ENCODE peak calls at places on chromosomes 13 and 19, in six cellular contexts. I, W, L, Y, G and M are unnamed samples.

GRCh38 chr13:104140557-104140956 is 1074.3 kb upstream of the SLC10A2 start:
- DNase-seq in I (no peak), W (peak; percentile 55), L (no peak), Y (peak; percentile 75), G (no peak), M (no peak)

GRCh38 chr19:5985098-5985783 is 7.3 kb upstream of the RANBP3 start:
- DNase-seq in I (no peak), W (peak; percentile 54), L (no peak), Y (no peak), G (no peak), M (peak; percentile 67)

GRCh38 chr19:34332027-34332786 is 32.8 kb upstream of the GPI start:
- DNase-seq in I (no peak), W (no peak), L (no peak), Y (no peak), G (no peak), M (no peak)

GRCh38 chr19:13097331-13098258 is 5.1 kb downstream of the LYL1 start:
- DNase-seq in I (peak; percentile 49), W (no peak), L (no peak), Y (no peak), G (no peak), M (peak; percentile 73)

GRCh38 chr13:58620171-58620570 is 988.6 kb downstream of the PCDH17 start:
- DNase-seq in I (peak; percentile 28), W (no peak), L (no peak), Y (no peak), G (peak; percentile 21), M (no peak)

GRCh38 chr13:113997845-113998751 is 24.2 kb upstream of the C13orf46 start:
- DNase-seq in I (no peak), W (peak; percentile 8), L (no peak), Y (no peak), G (peak; percentile 54), M (peak; percentile 88)

GRCh38 chr19:34963531-34964406 is at the start of gene ZNF792:
- DNase-seq in I (peak; percentile 81), W (peak; percentile 41), L (peak; percentile 23), Y (peak; percentile 16), G (peak; percentile 91), M (peak; percentile 73)

GRCh38 chr19:55109527-55110291 is 7.7 kb downstream of the PPP1R12C start:
- DNase-seq in I (no peak), W (no peak), L (no peak), Y (no peak), G (peak; percentile 39), M (no peak)

GRCh38 chr13:29676535-29676934 is 81.0 kb upstream of the SLC7A1 start:
- DNase-seq in I (no peak), W (no peak), L (no peak), Y (no peak), G (no peak), M (peak; percentile 80)

GRCh38 chr13:52779028-52779612 is 39.5 kb upstream of the CNMD start:
- DNase-seq in I (peak; percentile 62), W (no peak), L (no peak), Y (no peak), G (peak; percentile 30), M (no peak)

GRCh38 chr13:22126433-22127021 is 455.7 kb downstream of the FGF9 start:
- DNase-seq in I (no peak), W (no peak), L (no peak), Y (no peak), G (no peak), M (no peak)

GRCh38 chr13:79812070-79812850 is 331.3 kb downstream of the NDFIP2 start:
- DNase-seq in I (no peak), W (no peak), L (no peak), Y (no peak), G (no peak), M (no peak)

GRCh38 chr13:36819811-36820140 is 754 bp downstream of the RFXAP start:
- DNase-seq in I (peak; percentile 61), W (peak; percentile 21), L (no peak), Y (no peak), G (no peak), M (peak; percentile 52)

GRCh38 chr13:48400820-48401219 is 12.1 kb downstream of the LPAR6 start:
- DNase-seq in I (no peak), W (peak; percentile 59), L (peak; percentile 12), Y (no peak), G (no peak), M (peak; percentile 80)

GRCh38 chr19:45901912-45902650 is at the start of gene MYPOP:
- DNase-seq in I (peak; percentile 66), W (no peak), L (no peak), Y (no peak), G (peak; percentile 59), M (peak; percentile 40)

GRCh38 chr13:111967572-111968201 is 99.3 kb upstream of the SOX1 start:
- DNase-seq in I (no peak), W (no peak), L (no peak), Y (no peak), G (no peak), M (no peak)

GRCh38 chr19:55647732-55648656 is at the start of gene CCDC106:
- DNase-seq in I (peak; percentile 90), W (peak; percentile 68), L (peak; percentile 30), Y (no peak), G (peak; percentile 93), M (peak; percentile 75)

GRCh38 chr19:39671739-39672363 is 16.1 kb downstream of the LGALS16 start:
- DNase-seq in I (peak; percentile 78), W (peak; percentile 70), L (peak; percentile 83), Y (peak; percentile 66), G (peak; percentile 34), M (peak; percentile 60)

GRCh38 chr19:51651216-51651846 is 4.7 kb upstream of the SIGLEC14 start:
- DNase-seq in I (no peak), W (no peak), L (no peak), Y (no peak), G (no peak), M (no peak)

GRCh38 chr13:100987993-100988392 is 313.4 kb upstream of the TMTC4 start:
- DNase-seq in I (peak; percentile 57), W (peak; percentile 27), L (no peak), Y (no peak), G (no peak), M (peak; percentile 44)

GRCh38 chr13:52452470-52452869 is 2.0 kb upstream of the VPS36 start:
- DNase-seq in I (no peak), W (no peak), L (no peak), Y (no peak), G (no peak), M (no peak)

GRCh38 chr19:7505682-7506384 is 10.1 kb upstream of the ZNF358 start:
- DNase-seq in I (peak; percentile 63), W (no peak), L (peak; percentile 47), Y (no peak), G (peak; percentile 95), M (peak; percentile 56)

GRCh38 chr13:97018029-97018819 is 23.9 kb upstream of the OXGR1 start:
- DNase-seq in I (peak; percentile 67), W (peak; percentile 72), L (peak; percentile 66), Y (peak; percentile 52), G (peak; percentile 41), M (peak; percentile 65)

GRCh38 chr13:39406688-39407087 is 196.3 kb downstream of the LHFPL6 start:
- DNase-seq in I (no peak), W (peak; percentile 40), L (peak; percentile 78), Y (no peak), G (no peak), M (no peak)
- TF ChIP-seq EZH2phosphoT487 in I (no peak), W (no peak), L (no peak), Y (no peak), G (no peak), M (no peak)

GRCh38 chr19:43504426-43505185 is at the start of gene PHLDB3:
- DNase-seq in I (no peak), W (peak; percentile 17), L (peak; percentile 39), Y (no peak), G (peak; percentile 70), M (peak; percentile 59)

GRCh38 chr19:43503501-43504425 is 783 bp downstream of the PHLDB3 start:
- DNase-seq in I (peak; percentile 99), W (peak; percentile 91), L (peak; percentile 97), Y (peak; percentile 83), G (peak; percentile 99), M (peak; percentile 96)

GRCh38 chr19:43506629-43507028 is 2.1 kb upstream of the PHLDB3 start:
- DNase-seq in I (no peak), W (no peak), L (no peak), Y (no peak), G (no peak), M (no peak)

GRCh38 chr19:43505941-43506340 is 1.4 kb upstream of the PHLDB3 start:
- DNase-seq in I (no peak), W (no peak), L (no peak), Y (no peak), G (no peak), M (no peak)

GRCh38 chr19:43505186-43505456 is 575 bp upstream of the PHLDB3 start:
- DNase-seq in I (no peak), W (no peak), L (no peak), Y (no peak), G (no peak), M (no peak)
- H3K9ac ChIP-seq in I (no peak overlapping the region), W (no peak overlapping the region), L (no peak overlapping the region), Y (peak overlapping the region; percentile 83), G (peak overlapping the region; percentile 81), M (no peak overlapping the region)

GRCh38 chr19:15551183-15552004 is 43.1 kb downstream of the CYP4F22 start:
- DNase-seq in I (no peak), W (peak; percentile 51), L (no peak), Y (no peak), G (peak; percentile 78), M (peak; percentile 47)

GRCh38 chr19:15549581-15549980 is 41.3 kb downstream of the CYP4F22 start:
- DNase-seq in I (no peak), W (no peak), L (no peak), Y (no peak), G (no peak), M (no peak)

GRCh38 chr19:15550273-15550672 is 41.9 kb downstream of the CYP4F22 start:
- DNase-seq in I (no peak), W (no peak), L (no peak), Y (no peak), G (no peak), M (no peak)

GRCh38 chr19:15548648-15549047 is 40.3 kb downstream of the CYP4F22 start:
- DNase-seq in I (no peak), W (no peak), L (no peak), Y (no peak), G (no peak), M (no peak)

DNA sequence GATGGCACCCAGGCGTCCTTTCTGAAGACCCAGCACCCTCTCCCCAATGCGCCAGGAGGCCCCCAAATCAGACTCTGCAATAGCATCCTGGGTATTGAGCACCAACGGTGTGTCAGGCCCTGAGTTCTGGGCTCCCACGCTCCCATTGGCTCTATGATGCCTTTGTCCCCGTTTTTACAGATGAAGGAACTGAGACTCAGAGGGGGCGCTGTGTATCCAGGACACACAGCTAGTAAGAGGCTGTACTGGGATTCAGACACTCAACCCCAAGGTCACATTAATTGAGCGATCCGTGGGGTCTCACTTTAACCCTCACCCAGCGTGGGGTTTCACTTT is 42.5 kb downstream of the CYP4F22 start:
- DNase-seq in I (no peak), W (no peak), L (no peak), Y (no peak), G (no peak), M (no peak)
- TF ChIP-seq EZH2phosphoT487 in I (no peak), W (no peak), L (no peak), Y (no peak), G (no peak), M (no peak)

DNA sequence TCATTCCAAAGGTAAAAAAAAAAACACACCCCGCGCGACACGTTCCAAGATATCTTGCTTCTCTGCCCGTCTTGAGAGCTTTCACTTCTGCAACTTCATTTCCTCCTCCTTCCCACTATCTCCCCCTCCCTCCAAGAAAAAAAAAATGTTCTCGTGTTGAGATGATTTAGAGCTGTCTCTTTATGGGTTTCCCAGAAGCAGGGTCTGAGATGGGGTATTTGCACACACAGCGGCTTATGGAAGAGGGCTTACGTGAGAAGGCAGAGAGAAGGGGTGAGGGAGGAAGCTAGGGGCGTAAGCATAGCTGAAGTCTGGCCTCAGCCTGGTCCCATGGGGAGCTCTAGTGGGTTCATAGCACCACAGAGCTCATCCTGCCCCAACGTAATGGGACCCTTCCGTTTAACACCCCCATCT is 31.3 kb upstream of the USE1 start:
- DNase-seq in I (no peak), W (no peak), L (no peak), Y (no peak), G (no peak), M (no peak)
- H3K9ac ChIP-seq in I (no peak overlapping the region), W (no peak overlapping the region), L (no peak overlapping the region), Y (no peak overlapping the region), G (no peak overlapping the region), M (no peak overlapping the region)